ENCODE peak calls at places on chromosomes 4 and X, in eight cellular contexts. M, L, S, A, R, J, Z and V are unnamed samples. For H3K27me3, the result is how much of the 10 kb centered on the place peaks cover.

GRCh38 chr4:105060628-105061027 is 86.0 kb upstream of the TET2 start:
- DNase-seq in J (no peak), R (peak), Z (no peak), S (peak), L (no peak), A (peak), M (no peak), V (no peak)

GRCh38 chrX:50697691-50698090 is 116.3 kb downstream of the SHROOM4 start:
- DNase-seq in S (peak), J (no peak), R (no peak), A (peak), M (no peak), L (no peak), Z (no peak), V (no peak)

GRCh38 chr4:75708218-75708691 is 16.1 kb upstream of the USO1 start:
- DNase-seq in L (peak), S (no peak), R (no peak), J (peak), Z (no peak), M (no peak), A (no peak), V (peak)

GRCh38 chrX:118975831-118976598 is 1.6 kb downstream of the LONRF3 start:
- DNase-seq in Z (no peak), R (no peak), S (no peak), J (peak), L (peak), M (peak), A (no peak), V (peak)

GRCh38 chr4:38914859-38915258 is 47.3 kb downstream of the FAM114A1 start:
- DNase-seq in R (peak), Z (no peak), A (no peak), J (no peak), M (no peak), S (no peak), L (no peak), V (no peak)

GRCh38 chr4:76535603-76536380 is 100.8 kb downstream of the SHROOM3 start:
- DNase-seq in L (peak), S (peak), M (no peak), J (no peak), R (no peak), Z (no peak), A (peak), V (no peak)

GRCh38 chr4:60042231-60042652 is 1157.9 kb upstream of the ADGRL3 start:
- DNase-seq in A (no peak), Z (no peak), R (no peak), S (no peak), J (no peak), M (no peak), L (no peak), V (no peak)

GRCh38 chrX:136780738-136781137 is at the start of gene ARHGEF6:
- DNase-seq in M (no peak), L (no peak), A (no peak), Z (no peak), R (peak), J (no peak), S (no peak), V (no peak)

GRCh38 chrX:16278927-16279326 is 111.6 kb downstream of the MAGEB17 start:
- DNase-seq in A (no peak), R (no peak), M (no peak), S (no peak), Z (no peak), J (no peak), L (peak), V (peak)

GRCh38 chr4:27594917-27595316 is 734.3 kb downstream of the STIM2 start:
- DNase-seq in Z (no peak), M (no peak), J (no peak), S (no peak), R (no peak), A (no peak), L (no peak), V (no peak)

GRCh38 chr4:154954117-154954516 is 173.0 kb downstream of the RBM46 start:
- DNase-seq in M (no peak), A (no peak), S (no peak), J (no peak), Z (no peak), R (no peak), L (no peak), V (no peak)

GRCh38 chr4:153345011-153345981 is 808 bp downstream of the MND1 start:
- DNase-seq in S (peak), R (peak), A (peak), M (peak), J (peak), Z (peak), L (peak), V (peak)

GRCh38 chr4:177404980-177405379 is 37.3 kb downstream of the AGA start:
- DNase-seq in S (no peak), A (no peak), M (no peak), J (no peak), Z (no peak), R (no peak), L (no peak), V (no peak)

GRCh38 chr4:2417765-2418651 is at the start of gene ZFYVE28:
- DNase-seq in J (no peak), L (peak), S (peak), M (peak), A (no peak), R (no peak), Z (no peak), V (peak)

GRCh38 chr4:2415213-2415612 is 3.2 kb downstream of the ZFYVE28 start:
- DNase-seq in R (no peak), S (no peak), Z (no peak), L (no peak), A (no peak), J (no peak), M (no peak), V (no peak)

GRCh38 chr4:2416564-2417195 is 1.8 kb downstream of the ZFYVE28 start:
- DNase-seq in M (peak), L (peak), J (no peak), S (no peak), R (no peak), A (no peak), Z (no peak), V (peak)

GRCh38 chr4:2417196-2417764 is 1.2 kb downstream of the ZFYVE28 start:
- DNase-seq in R (no peak), Z (no peak), S (no peak), M (peak), A (no peak), L (no peak), J (no peak), V (peak)

DNA sequence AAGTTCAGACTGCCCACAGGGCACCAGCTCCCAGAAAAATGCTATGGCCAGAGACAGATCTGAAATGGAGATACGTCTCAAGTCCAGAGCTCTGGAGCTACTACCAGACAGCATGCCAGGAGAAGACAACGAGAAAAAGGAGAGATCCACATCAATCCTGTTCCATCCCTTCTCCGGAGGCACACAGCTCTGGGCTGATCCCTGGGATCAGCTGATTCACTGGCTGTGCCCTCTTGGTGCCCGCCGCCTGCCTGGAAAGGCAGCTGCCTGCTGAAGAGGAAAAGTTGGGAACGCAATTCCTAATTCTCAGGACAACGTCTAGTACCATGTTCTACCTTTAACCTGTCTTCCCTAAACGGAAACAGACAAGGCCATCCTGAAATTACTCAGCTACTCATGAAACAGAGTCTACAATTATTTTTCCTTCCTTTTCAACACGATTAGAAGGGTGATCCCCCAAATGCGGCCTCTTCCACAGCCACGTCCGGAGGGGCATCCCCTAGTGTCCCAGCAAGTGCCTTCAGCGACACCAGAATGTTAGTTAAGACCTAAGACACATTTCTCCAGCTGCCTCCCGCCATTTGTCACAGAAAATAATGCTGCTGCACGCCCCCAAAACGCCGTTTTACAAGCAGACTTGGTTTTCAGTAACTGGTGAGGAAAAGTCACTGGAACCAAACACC is 2.4 kb downstream of the ZFYVE28 start:
- DNase-seq in R (no peak), S (no peak), J (no peak), L (no peak), Z (no peak), M (no peak), A (no peak), V (peak)
- H3K27me3 ChIP-seq in R (under half), S (under half), J (half or more), L (under half), Z (under half), M (under half), A (half or more), V (half or more)

GRCh38 chr4:87011340-87012034 is 76.7 kb downstream of the AFF1 start:
- DNase-seq in A (peak), S (peak), R (no peak), J (no peak), M (no peak), Z (peak), L (peak), V (no peak)
- H3K9ac ChIP-seq in A (no peak), S (no peak), R (no peak), J (no peak), M (no peak), Z (no peak), L (no peak), V (no peak)

GRCh38 chr4:7698586-7698985 is 241.1 kb downstream of the AFAP1 start:
- DNase-seq in L (no peak), J (no peak), M (no peak), A (peak), R (no peak), Z (no peak), S (peak), V (peak)
- TF ChIP-seq CTCF in L (no peak), J (no peak), M (peak), A (no peak), R (no peak), Z (no peak), S (peak), V (peak)

GRCh38 chr4:15587649-15588048 is 67.5 kb downstream of the FBXL5 start:
- DNase-seq in M (no peak), Z (no peak), L (no peak), R (no peak), A (no peak), S (no peak), J (no peak), V (no peak)
- H3K27me3 ChIP-seq in M (under half), Z (under half), L (under half), R (under half), A (under half), S (under half), J (under half), V (under half)